ENCODE peak calls at places on chromosome 12, in five cellular contexts. One of them, this sample, is unnamed.

GRCh38 chr12:132561784-132562156 is 48.6 kb downstream of the LRCOL1 start:
- DNase-seq in HCT116: no peak
- DNase-seq in GM12878: no peak
- DNase-seq in HepG2: no peak
- DNase-seq in K562: no peak
- DNase-seq in this sample: peak

GRCh38 chr12:77166711-77167110 is 101.3 kb upstream of the E2F7 start:
- DNase-seq in HCT116: no peak
- DNase-seq in HepG2: no peak
- DNase-seq in K562: no peak
- DNase-seq in GM12878: no peak
- DNase-seq in this sample: no peak

GRCh38 chr12:122166422-122167327 is 7.3 kb downstream of the IL31 start:
- DNase-seq in HCT116: no peak
- DNase-seq in HepG2: no peak
- DNase-seq in GM12878: peak
- DNase-seq in K562: peak
- DNase-seq in this sample: no peak

GRCh38 chr12:124380793-124381453 is 86.0 kb downstream of the RFLNA start:
- DNase-seq in HCT116: no peak
- DNase-seq in GM12878: no peak
- DNase-seq in HepG2: no peak
- DNase-seq in K562: no peak
- DNase-seq in this sample: no peak

GRCh38 chr12:131093971-131094830 is 140.5 kb downstream of the ADGRD1 start:
- DNase-seq in GM12878: no peak
- DNase-seq in K562: no peak
- DNase-seq in HepG2: no peak
- DNase-seq in HCT116: no peak
- DNase-seq in this sample: no peak

GRCh38 chr12:61037792-61038191 is 1222.4 kb upstream of the USP15 start:
- DNase-seq in K562: no peak
- DNase-seq in HCT116: no peak
- DNase-seq in HepG2: no peak
- DNase-seq in GM12878: no peak
- DNase-seq in this sample: no peak

GRCh38 chr12:132003846-132004245 is 54.1 kb downstream of the EP400 start:
- DNase-seq in GM12878: no peak
- DNase-seq in HepG2: no peak
- DNase-seq in K562: no peak
- DNase-seq in HCT116: no peak
- DNase-seq in this sample: no peak

GRCh38 chr12:29521951-29522350 is 24.5 kb upstream of the OVCH1 start:
- DNase-seq in K562: no peak
- DNase-seq in HCT116: no peak
- DNase-seq in HepG2: no peak
- DNase-seq in GM12878: no peak
- DNase-seq in this sample: no peak

GRCh38 chr12:8849785-8850184 is 27.4 kb downstream of the A2ML1 start:
- DNase-seq in HepG2: no peak
- DNase-seq in HCT116: no peak
- DNase-seq in GM12878: no peak
- DNase-seq in K562: no peak
- DNase-seq in this sample: no peak

GRCh38 chr12:67498981-67499380 is 149.6 kb upstream of the DYRK2 start:
- DNase-seq in GM12878: no peak
- DNase-seq in HCT116: no peak
- DNase-seq in K562: no peak
- DNase-seq in HepG2: no peak
- DNase-seq in this sample: no peak

GRCh38 chr12:126684703-126685102 is 1582.3 kb upstream of the TMEM132C start:
- DNase-seq in HepG2: no peak
- DNase-seq in GM12878: no peak
- DNase-seq in HCT116: no peak
- DNase-seq in K562: no peak
- DNase-seq in this sample: no peak

GRCh38 chr12:118645219-118645618 is 268.9 kb downstream of the SUDS3 start:
- DNase-seq in HCT116: no peak
- DNase-seq in GM12878: no peak
- DNase-seq in HepG2: peak
- DNase-seq in K562: peak
- DNase-seq in this sample: no peak

GRCh38 chr12:115709410-115710065 is 568.0 kb downstream of the MED13L start:
- DNase-seq in K562: no peak
- DNase-seq in GM12878: no peak
- DNase-seq in HCT116: no peak
- DNase-seq in HepG2: no peak
- DNase-seq in this sample: no peak

GRCh38 chr12:58540480-58541299 is 379.6 kb downstream of the LRIG3 start:
- DNase-seq in K562: no peak
- DNase-seq in HepG2: peak
- DNase-seq in HCT116: peak
- DNase-seq in GM12878: peak
- DNase-seq in this sample: peak

GRCh38 chr12:71439613-71440392 is at the start of gene LGR5:
- DNase-seq in HepG2: peak
- DNase-seq in HCT116: no peak
- DNase-seq in GM12878: no peak
- DNase-seq in K562: no peak
- DNase-seq in this sample: peak

GRCh38 chr12:109467978-109468676 is 9.0 kb downstream of the KCTD10 start:
- DNase-seq in GM12878: no peak
- DNase-seq in HepG2: no peak
- DNase-seq in K562: peak
- DNase-seq in HCT116: no peak
- DNase-seq in this sample: no peak

GRCh38 chr12:31899136-31899535 is 60.1 kb upstream of the RESF1 start:
- DNase-seq in HepG2: no peak
- DNase-seq in HCT116: no peak
- DNase-seq in GM12878: no peak
- DNase-seq in K562: no peak
- DNase-seq in this sample: no peak

GRCh38 chr12:88057994-88058718 is 29.0 kb upstream of the C12orf50 start:
- DNase-seq in GM12878: no peak
- DNase-seq in HCT116: no peak
- DNase-seq in HepG2: no peak
- DNase-seq in K562: no peak
- DNase-seq in this sample: no peak

GRCh38 chr12:50105913-50106450 is 2.2 kb downstream of the GPD1 start:
- DNase-seq in HCT116: no peak
- DNase-seq in HepG2: no peak
- DNase-seq in K562: no peak
- DNase-seq in GM12878: no peak
- DNase-seq in this sample: no peak

GRCh38 chr12:31574803-31575573 is 15.9 kb downstream of the DENND5B start:
- DNase-seq in GM12878: no peak
- DNase-seq in HCT116: no peak
- DNase-seq in HepG2: peak
- DNase-seq in K562: no peak
- DNase-seq in this sample: no peak

GRCh38 chr12:6186114-6186827 is 13.9 kb upstream of the CD9 start:
- DNase-seq in GM12878: no peak
- DNase-seq in K562: no peak
- DNase-seq in HCT116: no peak
- DNase-seq in HepG2: no peak
- DNase-seq in this sample: no peak

GRCh38 chr12:67067453-67068203 is 201.5 kb upstream of the CAND1 start:
- DNase-seq in K562: no peak
- DNase-seq in GM12878: no peak
- DNase-seq in HepG2: no peak
- DNase-seq in HCT116: no peak
- DNase-seq in this sample: peak

GRCh38 chr12:103901518-103902173 is 28.6 kb upstream of the HSP90B1 start:
- DNase-seq in HCT116: no peak
- DNase-seq in HepG2: no peak
- DNase-seq in K562: no peak
- DNase-seq in GM12878: no peak
- DNase-seq in this sample: no peak

GRCh38 chr12:48828841-48829575 is 10.7 kb downstream of the CACNB3 start:
- DNase-seq in K562: no peak
- DNase-seq in HCT116: no peak
- DNase-seq in GM12878: no peak
- DNase-seq in HepG2: no peak
- DNase-seq in this sample: no peak

GRCh38 chr12:48827513-48828096 is 9.3 kb downstream of the CACNB3 start:
- DNase-seq in GM12878: no peak
- DNase-seq in K562: no peak
- DNase-seq in HCT116: no peak
- DNase-seq in HepG2: no peak
- DNase-seq in this sample: no peak

GRCh38 chr12:48826209-48826855 is 8.0 kb downstream of the CACNB3 start:
- DNase-seq in HCT116: no peak
- DNase-seq in K562: no peak
- DNase-seq in HepG2: no peak
- DNase-seq in GM12878: no peak
- DNase-seq in this sample: no peak

GRCh38 chr12:48827026-48827425 is 8.7 kb downstream of the CACNB3 start:
- DNase-seq in HCT116: no peak
- DNase-seq in K562: no peak
- DNase-seq in GM12878: no peak
- DNase-seq in HepG2: no peak
- DNase-seq in this sample: no peak

GRCh38 chr12:48828293-48828692 is 10.0 kb downstream of the CACNB3 start:
- DNase-seq in HCT116: no peak
- DNase-seq in HepG2: no peak
- DNase-seq in GM12878: no peak
- DNase-seq in K562: no peak
- DNase-seq in this sample: no peak
- TF ChIP-seq POLR2AphosphoS5 in HCT116: no peak
- TF ChIP-seq POLR2AphosphoS5 in HepG2: no peak
- TF ChIP-seq POLR2AphosphoS5 in GM12878: no peak
- TF ChIP-seq POLR2AphosphoS5 in K562: no peak
- TF ChIP-seq POLR2AphosphoS5 in this sample: no peak

GRCh38 chr12:90301734-90302133 is 593.1 kb upstream of the ATP2B1 start:
- DNase-seq in GM12878: no peak
- DNase-seq in HepG2: no peak
- DNase-seq in K562: no peak
- DNase-seq in HCT116: no peak
- DNase-seq in this sample: peak
- TF ChIP-seq ZBTB33 in GM12878: no peak
- TF ChIP-seq ZBTB33 in HepG2: no peak
- TF ChIP-seq ZBTB33 in K562: no peak
- TF ChIP-seq ZBTB33 in HCT116: no peak
- TF ChIP-seq ZBTB33 in this sample: no peak

GRCh38 chr12:20369164-20370000 is 1.0 kb downstream of the PDE3A start:
- DNase-seq in K562: no peak
- DNase-seq in HCT116: no peak
- DNase-seq in GM12878: no peak
- DNase-seq in HepG2: no peak
- DNase-seq in this sample: peak
- TF ChIP-seq POLR2AphosphoS5 in K562: no peak
- TF ChIP-seq POLR2AphosphoS5 in HCT116: no peak
- TF ChIP-seq POLR2AphosphoS5 in GM12878: no peak
- TF ChIP-seq POLR2AphosphoS5 in HepG2: no peak
- TF ChIP-seq POLR2AphosphoS5 in this sample: no peak

GRCh38 chr12:76030378-76031080 is 1.0 kb downstream of the PHLDA1 start:
- DNase-seq in GM12878: no peak
- DNase-seq in K562: no peak
- DNase-seq in HepG2: no peak
- DNase-seq in HCT116: no peak
- DNase-seq in this sample: peak

GRCh38 chr12:76031414-76032042 is at the start of gene PHLDA1:
- DNase-seq in HCT116: peak
- DNase-seq in HepG2: peak
- DNase-seq in K562: peak
- DNase-seq in GM12878: peak
- DNase-seq in this sample: peak

GRCh38 chr12:76033116-76034001 is 1.8 kb upstream of the PHLDA1 start:
- DNase-seq in GM12878: no peak
- DNase-seq in HCT116: no peak
- DNase-seq in K562: no peak
- DNase-seq in HepG2: no peak
- DNase-seq in this sample: no peak

GRCh38 chr12:76031081-76031413 is 529 bp downstream of the PHLDA1 start:
- DNase-seq in HCT116: no peak
- DNase-seq in HepG2: no peak
- DNase-seq in K562: peak
- DNase-seq in GM12878: no peak
- DNase-seq in this sample: no peak

DNA sequence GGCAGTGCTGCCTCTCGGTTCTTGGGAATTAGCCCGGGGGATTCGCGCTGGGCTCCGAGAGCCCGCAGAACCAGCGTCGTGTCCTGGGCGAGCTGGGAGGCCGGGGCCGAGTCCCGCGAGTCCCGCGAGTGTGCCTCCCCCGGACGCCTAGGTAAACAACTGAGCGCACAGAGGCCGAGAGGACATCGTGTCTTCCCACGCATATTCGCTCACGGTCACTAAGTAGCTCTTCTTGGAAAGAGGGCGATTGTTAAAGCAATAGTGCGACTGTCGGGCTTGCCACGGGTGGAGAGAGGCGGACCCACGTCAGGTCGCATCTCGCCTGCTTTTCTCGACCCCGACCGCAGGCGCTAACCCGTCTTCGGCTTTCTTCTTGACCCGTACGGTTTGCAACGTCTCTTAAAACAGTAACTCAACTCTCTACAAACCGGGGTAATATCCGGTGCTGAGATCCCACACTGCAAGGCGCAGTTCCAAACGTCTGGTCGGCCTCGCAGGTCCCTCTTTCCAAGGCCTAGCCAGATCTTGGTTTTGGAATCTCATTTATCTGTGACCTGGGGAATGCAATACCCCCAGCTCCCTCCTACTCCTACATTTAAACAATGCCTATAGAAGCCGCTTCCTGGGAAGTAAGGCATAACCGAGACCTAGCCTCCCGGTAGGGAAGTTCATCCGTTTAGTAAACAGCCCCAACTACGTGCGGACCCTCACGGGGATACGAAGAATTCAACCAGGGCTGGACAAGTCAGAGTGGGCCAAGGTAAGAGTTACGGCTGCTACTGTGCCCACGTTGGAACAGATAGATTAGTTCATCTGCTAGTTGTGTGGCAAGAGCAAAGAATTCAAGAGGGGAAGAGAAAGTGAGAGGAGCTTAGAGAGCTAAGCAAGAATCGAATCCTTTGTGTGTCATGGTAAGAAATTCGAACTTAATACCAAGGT is 736 bp upstream of the PHLDA1 start:
- DNase-seq in HCT116: no peak
- DNase-seq in K562: peak
- DNase-seq in HepG2: peak
- DNase-seq in GM12878: peak
- DNase-seq in this sample: peak
- TF ChIP-seq ZBTB33 in HCT116: no peak
- TF ChIP-seq ZBTB33 in K562: no peak
- TF ChIP-seq ZBTB33 in HepG2: no peak
- TF ChIP-seq ZBTB33 in GM12878: no peak
- TF ChIP-seq ZBTB33 in this sample: peak

GRCh38 chr12:45561488-45561887 is 168.0 kb upstream of the ARID2 start:
- DNase-seq in HepG2: no peak
- DNase-seq in K562: no peak
- DNase-seq in HCT116: no peak
- DNase-seq in GM12878: no peak
- DNase-seq in this sample: no peak
- TF ChIP-seq POLR2AphosphoS5 in HepG2: no peak
- TF ChIP-seq POLR2AphosphoS5 in K562: no peak
- TF ChIP-seq POLR2AphosphoS5 in HCT116: no peak
- TF ChIP-seq POLR2AphosphoS5 in GM12878: no peak
- TF ChIP-seq POLR2AphosphoS5 in this sample: no peak